ENCODE peak calls at places on chromosomes 12 and 14, in seven cellular contexts. One of them, this sample, is unnamed.

GRCh38 chr12:105100998-105101397 is 6.5 kb upstream of the WASHC4 start:
- DNase-seq in pancreas: no peak
- DNase-seq in left ventricle myocardium inferior: no peak
- DNase-seq in A549: no peak
- DNase-seq in stomach: no peak
- DNase-seq in IMR-90: peak
- DNase-seq in mesenchymal stem cell: peak
- DNase-seq in this sample: peak

GRCh38 chr14:90274808-90275454 is 18.6 kb downstream of the PSMC1 start:
- DNase-seq in pancreas: no peak
- DNase-seq in left ventricle myocardium inferior: no peak
- DNase-seq in A549: no peak
- DNase-seq in stomach: no peak
- DNase-seq in IMR-90: peak
- DNase-seq in mesenchymal stem cell: peak
- DNase-seq in this sample: peak

GRCh38 chr12:84877340-84877739 is 35.3 kb downstream of the SLC6A15 start:
- DNase-seq in pancreas: no peak
- DNase-seq in left ventricle myocardium inferior: no peak
- DNase-seq in A549: no peak
- DNase-seq in stomach: no peak
- DNase-seq in IMR-90: no peak
- DNase-seq in mesenchymal stem cell: peak
- DNase-seq in this sample: no peak

GRCh38 chr14:67514203-67514607 is 18.9 kb upstream of the PLEKHH1 start:
- DNase-seq in pancreas: no peak
- DNase-seq in left ventricle myocardium inferior: no peak
- DNase-seq in A549: no peak
- DNase-seq in stomach: no peak
- DNase-seq in IMR-90: no peak
- DNase-seq in mesenchymal stem cell: no peak
- DNase-seq in this sample: no peak

GRCh38 chr14:68645371-68645770 is 147.5 kb downstream of the ZFP36L1 start:
- DNase-seq in pancreas: no peak
- DNase-seq in left ventricle myocardium inferior: no peak
- DNase-seq in A549: no peak
- DNase-seq in stomach: no peak
- DNase-seq in IMR-90: no peak
- DNase-seq in mesenchymal stem cell: no peak
- DNase-seq in this sample: no peak

GRCh38 chr12:64452559-64453329 is 824 bp downstream of the TBK1 start:
- DNase-seq in pancreas: no peak
- DNase-seq in left ventricle myocardium inferior: no peak
- DNase-seq in A549: peak
- DNase-seq in stomach: peak
- DNase-seq in IMR-90: peak
- DNase-seq in mesenchymal stem cell: peak
- DNase-seq in this sample: peak

GRCh38 chr14:34199585-34199984 is 248.7 kb upstream of the EGLN3 start:
- DNase-seq in pancreas: no peak
- DNase-seq in left ventricle myocardium inferior: no peak
- DNase-seq in A549: no peak
- DNase-seq in stomach: no peak
- DNase-seq in IMR-90: peak
- DNase-seq in mesenchymal stem cell: peak
- DNase-seq in this sample: peak

GRCh38 chr12:58458093-58458492 is 462.2 kb downstream of the LRIG3 start:
- DNase-seq in pancreas: no peak
- DNase-seq in left ventricle myocardium inferior: no peak
- DNase-seq in A549: no peak
- DNase-seq in stomach: no peak
- DNase-seq in IMR-90: peak
- DNase-seq in mesenchymal stem cell: peak
- DNase-seq in this sample: peak

GRCh38 chr14:96811985-96812667 is 14.9 kb downstream of the VRK1 start:
- DNase-seq in pancreas: no peak
- DNase-seq in left ventricle myocardium inferior: no peak
- DNase-seq in A549: no peak
- DNase-seq in stomach: no peak
- DNase-seq in IMR-90: no peak
- DNase-seq in mesenchymal stem cell: peak
- DNase-seq in this sample: no peak

GRCh38 chr12:40325349-40325960 is 100.7 kb downstream of the LRRK2 start:
- DNase-seq in pancreas: no peak
- DNase-seq in left ventricle myocardium inferior: no peak
- DNase-seq in A549: peak
- DNase-seq in stomach: no peak
- DNase-seq in IMR-90: peak
- DNase-seq in mesenchymal stem cell: peak
- DNase-seq in this sample: peak

GRCh38 chr12:86634706-86635410 is 378.7 kb upstream of the MGAT4C start:
- DNase-seq in pancreas: no peak
- DNase-seq in left ventricle myocardium inferior: no peak
- DNase-seq in A549: peak
- DNase-seq in stomach: no peak
- DNase-seq in IMR-90: peak
- DNase-seq in mesenchymal stem cell: peak
- DNase-seq in this sample: peak

GRCh38 chr12:58795825-58796224 is 124.5 kb downstream of the LRIG3 start:
- DNase-seq in pancreas: no peak
- DNase-seq in left ventricle myocardium inferior: no peak
- DNase-seq in A549: no peak
- DNase-seq in stomach: no peak
- DNase-seq in IMR-90: no peak
- DNase-seq in mesenchymal stem cell: no peak
- DNase-seq in this sample: no peak

GRCh38 chr12:53097207-53097563 is 282 bp upstream of the IGFBP6 start:
- DNase-seq in pancreas: no peak
- DNase-seq in left ventricle myocardium inferior: peak
- DNase-seq in A549: no peak
- DNase-seq in stomach: no peak
- DNase-seq in IMR-90: peak
- DNase-seq in mesenchymal stem cell: peak
- DNase-seq in this sample: peak

GRCh38 chr14:81435048-81435577 is 35.0 kb upstream of the STON2 start:
- DNase-seq in pancreas: no peak
- DNase-seq in left ventricle myocardium inferior: no peak
- DNase-seq in A549: no peak
- DNase-seq in stomach: no peak
- DNase-seq in IMR-90: no peak
- DNase-seq in mesenchymal stem cell: no peak
- DNase-seq in this sample: no peak

GRCh38 chr12:18476866-18477265 is 215.5 kb downstream of the PIK3C2G start:
- DNase-seq in pancreas: no peak
- DNase-seq in left ventricle myocardium inferior: no peak
- DNase-seq in A549: no peak
- DNase-seq in stomach: no peak
- DNase-seq in IMR-90: no peak
- DNase-seq in mesenchymal stem cell: no peak
- DNase-seq in this sample: no peak

GRCh38 chr12:131831021-131831571 is 2.9 kb downstream of the MMP17 start:
- DNase-seq in pancreas: no peak
- DNase-seq in left ventricle myocardium inferior: no peak
- DNase-seq in A549: peak
- DNase-seq in stomach: no peak
- DNase-seq in IMR-90: no peak
- DNase-seq in mesenchymal stem cell: peak
- DNase-seq in this sample: no peak
- H3K4me3 ChIP-seq in pancreas: no peak
- H3K4me3 ChIP-seq in left ventricle myocardium inferior: peak
- H3K4me3 ChIP-seq in A549: peak
- H3K4me3 ChIP-seq in stomach: peak
- H3K4me3 ChIP-seq in IMR-90: peak
- H3K4me3 ChIP-seq in mesenchymal stem cell: peak
- H3K4me3 ChIP-seq in this sample: peak

GRCh38 chr12:10362325-10362724 is 27.5 kb downstream of the KLRK1 start:
- DNase-seq in pancreas: no peak
- DNase-seq in left ventricle myocardium inferior: no peak
- DNase-seq in A549: no peak
- DNase-seq in stomach: no peak
- DNase-seq in IMR-90: no peak
- DNase-seq in mesenchymal stem cell: no peak
- DNase-seq in this sample: no peak

GRCh38 chr12:10361622-10362021 is 28.2 kb downstream of the KLRK1 start:
- DNase-seq in pancreas: no peak
- DNase-seq in left ventricle myocardium inferior: no peak
- DNase-seq in A549: no peak
- DNase-seq in stomach: no peak
- DNase-seq in IMR-90: peak
- DNase-seq in mesenchymal stem cell: peak
- DNase-seq in this sample: peak

GRCh38 chr12:10363922-10364838 is 25.7 kb downstream of the KLRK1 start:
- DNase-seq in pancreas: no peak
- DNase-seq in left ventricle myocardium inferior: peak
- DNase-seq in A549: no peak
- DNase-seq in stomach: peak
- DNase-seq in IMR-90: peak
- DNase-seq in mesenchymal stem cell: peak
- DNase-seq in this sample: peak

GRCh38 chr12:10363665-10363921 is 26.2 kb downstream of the KLRK1 start:
- DNase-seq in pancreas: no peak
- DNase-seq in left ventricle myocardium inferior: no peak
- DNase-seq in A549: no peak
- DNase-seq in stomach: no peak
- DNase-seq in IMR-90: no peak
- DNase-seq in mesenchymal stem cell: no peak
- DNase-seq in this sample: no peak

GRCh38 chr12:10362828-10363664 is 26.8 kb downstream of the KLRK1 start:
- DNase-seq in pancreas: no peak
- DNase-seq in left ventricle myocardium inferior: no peak
- DNase-seq in A549: no peak
- DNase-seq in stomach: no peak
- DNase-seq in IMR-90: no peak
- DNase-seq in mesenchymal stem cell: peak
- DNase-seq in this sample: peak
- H3K4me3 ChIP-seq in pancreas: no peak
- H3K4me3 ChIP-seq in left ventricle myocardium inferior: peak
- H3K4me3 ChIP-seq in A549: no peak
- H3K4me3 ChIP-seq in stomach: no peak
- H3K4me3 ChIP-seq in IMR-90: no peak
- H3K4me3 ChIP-seq in mesenchymal stem cell: peak
- H3K4me3 ChIP-seq in this sample: no peak

GRCh38 chr12:124581299-124581698 is 13.9 kb upstream of the NCOR2 start:
- DNase-seq in pancreas: no peak
- DNase-seq in left ventricle myocardium inferior: no peak
- DNase-seq in A549: no peak
- DNase-seq in stomach: no peak
- DNase-seq in IMR-90: no peak
- DNase-seq in mesenchymal stem cell: no peak
- DNase-seq in this sample: no peak
- H3K4me3 ChIP-seq in pancreas: no peak
- H3K4me3 ChIP-seq in left ventricle myocardium inferior: no peak
- H3K4me3 ChIP-seq in A549: no peak
- H3K4me3 ChIP-seq in stomach: no peak
- H3K4me3 ChIP-seq in IMR-90: no peak
- H3K4me3 ChIP-seq in mesenchymal stem cell: no peak
- H3K4me3 ChIP-seq in this sample: no peak

GRCh38 chr14:77086017-77086727 is 11.9 kb upstream of the CIPC start:
- DNase-seq in pancreas: no peak
- DNase-seq in left ventricle myocardium inferior: no peak
- DNase-seq in A549: peak
- DNase-seq in stomach: no peak
- DNase-seq in IMR-90: peak
- DNase-seq in mesenchymal stem cell: peak
- DNase-seq in this sample: peak

GRCh38 chr14:77087631-77088030 is 10.4 kb upstream of the CIPC start:
- DNase-seq in pancreas: no peak
- DNase-seq in left ventricle myocardium inferior: no peak
- DNase-seq in A549: no peak
- DNase-seq in stomach: no peak
- DNase-seq in IMR-90: no peak
- DNase-seq in mesenchymal stem cell: no peak
- DNase-seq in this sample: no peak

GRCh38 chr14:77086951-77087350 is 11.1 kb upstream of the CIPC start:
- DNase-seq in pancreas: no peak
- DNase-seq in left ventricle myocardium inferior: no peak
- DNase-seq in A549: no peak
- DNase-seq in stomach: no peak
- DNase-seq in IMR-90: no peak
- DNase-seq in mesenchymal stem cell: no peak
- DNase-seq in this sample: no peak

GRCh38 chr14:77084991-77085390 is 13.1 kb upstream of the CIPC start:
- DNase-seq in pancreas: no peak
- DNase-seq in left ventricle myocardium inferior: no peak
- DNase-seq in A549: no peak
- DNase-seq in stomach: no peak
- DNase-seq in IMR-90: no peak
- DNase-seq in mesenchymal stem cell: no peak
- DNase-seq in this sample: no peak

DNA sequence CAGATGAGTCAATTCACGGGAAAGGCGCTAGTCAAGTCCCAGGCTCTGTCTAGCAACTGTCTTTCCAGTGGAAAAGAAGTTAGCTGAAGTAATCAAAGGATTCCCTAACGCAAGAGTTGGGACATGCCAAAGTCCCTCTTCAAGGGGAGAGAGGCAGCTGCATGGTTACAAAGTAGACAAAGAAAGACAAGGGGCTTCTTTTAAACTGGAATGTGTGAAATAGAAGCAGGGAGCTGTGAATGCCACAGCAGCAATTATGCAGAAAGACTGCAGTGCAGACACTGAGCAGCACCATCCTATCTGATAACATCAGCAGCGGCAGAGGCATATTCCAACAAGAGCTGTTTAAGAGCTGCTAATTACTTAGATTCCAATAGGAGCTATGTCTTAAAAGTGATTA is 12.5 kb upstream of the CIPC start:
- DNase-seq in pancreas: no peak
- DNase-seq in left ventricle myocardium inferior: no peak
- DNase-seq in A549: no peak
- DNase-seq in stomach: no peak
- DNase-seq in IMR-90: no peak
- DNase-seq in mesenchymal stem cell: peak
- DNase-seq in this sample: no peak
- H3K4me3 ChIP-seq in pancreas: no peak
- H3K4me3 ChIP-seq in left ventricle myocardium inferior: no peak
- H3K4me3 ChIP-seq in A549: no peak
- H3K4me3 ChIP-seq in stomach: no peak
- H3K4me3 ChIP-seq in IMR-90: no peak
- H3K4me3 ChIP-seq in mesenchymal stem cell: no peak
- H3K4me3 ChIP-seq in this sample: no peak

GRCh38 chr14:56581041-56581727 is 1.6 kb downstream of the TMEM260 start:
- DNase-seq in pancreas: no peak
- DNase-seq in left ventricle myocardium inferior: no peak
- DNase-seq in A549: no peak
- DNase-seq in stomach: no peak
- DNase-seq in IMR-90: no peak
- DNase-seq in mesenchymal stem cell: no peak
- DNase-seq in this sample: no peak
- H3K4me3 ChIP-seq in pancreas: no peak
- H3K4me3 ChIP-seq in left ventricle myocardium inferior: peak
- H3K4me3 ChIP-seq in A549: peak
- H3K4me3 ChIP-seq in stomach: peak
- H3K4me3 ChIP-seq in IMR-90: peak
- H3K4me3 ChIP-seq in mesenchymal stem cell: peak
- H3K4me3 ChIP-seq in this sample: no peak

DNA sequence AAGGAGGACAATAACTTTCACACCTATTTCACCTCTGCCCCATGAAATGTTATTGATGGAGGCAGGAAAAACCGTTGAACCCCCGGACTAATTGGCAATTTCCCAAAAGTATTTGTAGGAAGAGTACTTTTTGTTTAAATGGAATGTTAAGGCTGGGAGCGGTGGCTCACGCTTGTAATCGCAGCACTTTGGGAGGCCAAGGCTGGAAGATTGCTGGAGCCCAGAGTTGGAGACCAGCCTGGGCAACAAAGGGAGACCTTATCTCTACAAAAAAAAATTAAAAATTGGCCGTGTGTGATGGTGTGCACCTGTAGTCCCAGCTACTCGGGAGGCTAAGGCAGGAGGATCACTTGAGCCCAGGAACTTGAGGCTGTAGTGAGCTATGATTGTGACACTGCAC is 26.0 kb upstream of the SPTLC2 start:
- DNase-seq in pancreas: no peak
- DNase-seq in left ventricle myocardium inferior: no peak
- DNase-seq in A549: no peak
- DNase-seq in stomach: no peak
- DNase-seq in IMR-90: no peak
- DNase-seq in mesenchymal stem cell: no peak
- DNase-seq in this sample: no peak
- H3K4me3 ChIP-seq in pancreas: peak
- H3K4me3 ChIP-seq in left ventricle myocardium inferior: peak
- H3K4me3 ChIP-seq in A549: no peak
- H3K4me3 ChIP-seq in stomach: peak
- H3K4me3 ChIP-seq in IMR-90: no peak
- H3K4me3 ChIP-seq in mesenchymal stem cell: peak
- H3K4me3 ChIP-seq in this sample: peak